ENCODE peak calls at places on chromosomes 4 and X, in four cellular contexts. One of them, this sample, is unnamed.

GRCh38 chr4:83405844-83406816 is 49.5 kb downstream of the HELQ start:
- DNase-seq in HepG2: no peak
- DNase-seq in SK-N-SH: no peak
- DNase-seq in GM12878: no peak
- DNase-seq in this sample: no peak

GRCh38 chrX:132217203-132218073 is 1.8 kb downstream of the RAP2C start:
- DNase-seq in GM12878: peak
- DNase-seq in SK-N-SH: peak
- DNase-seq in HepG2: peak
- DNase-seq in this sample: peak

GRCh38 chr4:74449571-74450297 is 4.8 kb downstream of the AREG start:
- DNase-seq in HepG2: no peak
- DNase-seq in SK-N-SH: no peak
- DNase-seq in GM12878: no peak
- DNase-seq in this sample: peak

GRCh38 chrX:18996536-18996935 is 12.6 kb upstream of the PHKA2 start:
- DNase-seq in SK-N-SH: no peak
- DNase-seq in GM12878: no peak
- DNase-seq in HepG2: no peak
- DNase-seq in this sample: no peak

GRCh38 chrX:98523521-98523920 is 1639.8 kb downstream of the RPA4 start:
- DNase-seq in GM12878: no peak
- DNase-seq in HepG2: no peak
- DNase-seq in SK-N-SH: no peak
- DNase-seq in this sample: no peak

GRCh38 chr4:17511041-17511949 is 595 bp downstream of the QDPR start:
- DNase-seq in HepG2: peak
- DNase-seq in SK-N-SH: peak
- DNase-seq in GM12878: no peak
- DNase-seq in this sample: peak

GRCh38 chr4:1195894-1196401 is 23.6 kb upstream of the SPON2 start:
- DNase-seq in HepG2: no peak
- DNase-seq in GM12878: no peak
- DNase-seq in SK-N-SH: peak
- DNase-seq in this sample: no peak

GRCh38 chr4:161317000-161317399 is 846.8 kb downstream of the FSTL5 start:
- DNase-seq in SK-N-SH: no peak
- DNase-seq in GM12878: no peak
- DNase-seq in HepG2: no peak
- DNase-seq in this sample: no peak

GRCh38 chrX:40105791-40106676 is 8.3 kb upstream of the BCOR start:
- DNase-seq in HepG2: no peak
- DNase-seq in SK-N-SH: peak
- DNase-seq in GM12878: no peak
- DNase-seq in this sample: peak

GRCh38 chr4:183499797-183500196 is 5.1 kb upstream of the ING2 start:
- DNase-seq in HepG2: no peak
- DNase-seq in SK-N-SH: no peak
- DNase-seq in GM12878: no peak
- DNase-seq in this sample: no peak

GRCh38 chr4:151442002-151442401 is 33.0 kb downstream of the FHIP1A start:
- DNase-seq in HepG2: no peak
- DNase-seq in GM12878: no peak
- DNase-seq in SK-N-SH: no peak
- DNase-seq in this sample: no peak

GRCh38 chr4:89482248-89482647 is 174.6 kb upstream of the GPRIN3 start:
- DNase-seq in SK-N-SH: peak
- DNase-seq in GM12878: no peak
- DNase-seq in HepG2: peak
- DNase-seq in this sample: peak

GRCh38 chr4:183588169-183588675 is 70.8 kb downstream of the RWDD4 start:
- DNase-seq in HepG2: no peak
- DNase-seq in GM12878: no peak
- DNase-seq in SK-N-SH: no peak
- DNase-seq in this sample: no peak

GRCh38 chr4:48667148-48667547 is 112.9 kb downstream of the FRYL start:
- DNase-seq in SK-N-SH: no peak
- DNase-seq in GM12878: no peak
- DNase-seq in HepG2: no peak
- DNase-seq in this sample: no peak

GRCh38 chr4:184807261-184807660 is 18.5 kb downstream of the ACSL1 start:
- DNase-seq in HepG2: no peak
- DNase-seq in SK-N-SH: no peak
- DNase-seq in GM12878: no peak
- DNase-seq in this sample: no peak

GRCh38 chr4:8547108-8547911 is 32.9 kb upstream of the GPR78 start:
- DNase-seq in GM12878: no peak
- DNase-seq in SK-N-SH: peak
- DNase-seq in HepG2: peak
- DNase-seq in this sample: no peak

DNA sequence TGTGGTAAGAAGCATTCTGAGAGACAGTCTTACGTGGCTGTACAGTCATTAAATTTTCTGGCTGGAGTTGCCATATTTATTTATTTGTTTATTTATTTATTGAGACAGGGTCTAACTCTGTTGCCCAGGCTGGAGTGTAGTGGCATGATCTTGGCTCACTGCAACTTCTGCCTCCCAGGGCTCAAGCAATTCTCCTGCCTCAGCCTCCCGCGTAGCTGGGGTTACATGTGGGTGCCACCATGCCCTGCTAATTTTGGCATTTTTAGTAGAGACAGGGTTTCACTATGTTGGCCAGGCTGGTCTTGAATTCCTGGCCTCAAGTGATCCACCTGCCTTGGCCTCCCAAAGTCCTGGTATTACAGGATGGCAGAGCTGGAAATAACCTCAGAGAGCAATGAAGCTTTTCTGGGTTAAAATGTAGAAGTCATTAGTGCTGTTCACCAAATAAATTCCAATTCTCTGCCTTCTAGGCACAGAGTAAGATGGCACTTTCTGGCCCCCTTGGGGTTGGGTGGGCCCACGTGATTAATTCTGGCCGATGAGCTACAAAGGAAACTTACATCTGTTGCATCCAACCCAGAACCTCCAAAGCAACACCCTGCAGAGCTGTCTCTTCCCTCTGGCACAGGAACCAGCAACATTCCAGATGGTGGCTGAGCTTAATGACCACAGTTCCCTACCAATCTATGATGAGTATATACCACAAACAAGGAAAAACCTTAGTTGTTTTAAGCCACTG is 4.5 kb downstream of the MRFAP1 start:
- DNase-seq in HepG2: no peak
- DNase-seq in SK-N-SH: no peak
- DNase-seq in GM12878: no peak
- DNase-seq in this sample: no peak
- H3K4me3 ChIP-seq in HepG2: no peak
- H3K4me3 ChIP-seq in SK-N-SH: no peak
- H3K4me3 ChIP-seq in GM12878: no peak
- H3K4me3 ChIP-seq in this sample: no peak

GRCh38 chrX:102651242-102651967 is at the start of gene GPRASP1:
- DNase-seq in GM12878: no peak
- DNase-seq in HepG2: no peak
- DNase-seq in SK-N-SH: peak
- DNase-seq in this sample: no peak
- TF ChIP-seq PBX3 in GM12878: no peak
- TF ChIP-seq PBX3 in HepG2: no peak
- TF ChIP-seq PBX3 in SK-N-SH: no peak
- TF ChIP-seq PBX3 in this sample: no peak

GRCh38 chr4:5893591-5893990 is 705 bp upstream of the CRMP1 start:
- DNase-seq in GM12878: no peak
- DNase-seq in SK-N-SH: no peak
- DNase-seq in HepG2: no peak
- DNase-seq in this sample: no peak
- H3K4me3 ChIP-seq in GM12878: no peak
- H3K4me3 ChIP-seq in SK-N-SH: no peak
- H3K4me3 ChIP-seq in HepG2: no peak
- H3K4me3 ChIP-seq in this sample: no peak

GRCh38 chr4:174262624-174263444 is 20.6 kb downstream of the FBXO8 start:
- DNase-seq in HepG2: no peak
- DNase-seq in SK-N-SH: no peak
- DNase-seq in GM12878: no peak
- DNase-seq in this sample: no peak

GRCh38 chr4:174256277-174256713 is 27.2 kb downstream of the FBXO8 start:
- DNase-seq in SK-N-SH: no peak
- DNase-seq in GM12878: no peak
- DNase-seq in HepG2: no peak
- DNase-seq in this sample: no peak

GRCh38 chr4:174260099-174260498 is 23.4 kb downstream of the FBXO8 start:
- DNase-seq in SK-N-SH: peak
- DNase-seq in GM12878: no peak
- DNase-seq in HepG2: peak
- DNase-seq in this sample: peak

GRCh38 chr4:174255790-174256189 is 27.7 kb downstream of the FBXO8 start:
- DNase-seq in HepG2: no peak
- DNase-seq in GM12878: no peak
- DNase-seq in SK-N-SH: no peak
- DNase-seq in this sample: no peak

GRCh38 chr4:174259580-174259979 is 23.9 kb downstream of the FBXO8 start:
- DNase-seq in GM12878: no peak
- DNase-seq in SK-N-SH: no peak
- DNase-seq in HepG2: no peak
- DNase-seq in this sample: peak
- TF ChIP-seq PBX3 in GM12878: no peak
- TF ChIP-seq PBX3 in SK-N-SH: no peak
- TF ChIP-seq PBX3 in HepG2: no peak
- TF ChIP-seq PBX3 in this sample: no peak

DNA sequence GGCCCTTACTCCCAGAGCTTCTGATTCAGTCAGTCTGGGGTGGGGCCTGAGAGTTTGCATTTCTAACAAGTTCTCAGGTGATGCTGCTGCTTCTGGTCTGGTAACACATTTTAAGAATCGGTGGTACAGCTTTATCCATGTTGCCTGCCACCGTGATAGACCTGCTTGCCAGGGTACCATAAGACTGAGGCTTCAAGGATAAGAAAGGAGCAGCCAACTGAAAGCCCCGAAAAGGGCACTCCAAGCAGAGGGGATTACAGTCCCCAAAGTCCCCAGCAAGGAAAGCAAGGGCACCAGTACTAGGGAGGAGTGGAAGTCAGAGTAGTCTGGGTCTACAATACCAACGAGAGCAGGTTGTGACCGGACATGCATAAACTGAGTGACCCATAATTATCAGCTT is 49.8 kb downstream of the APOO start:
- DNase-seq in GM12878: no peak
- DNase-seq in HepG2: no peak
- DNase-seq in SK-N-SH: no peak
- DNase-seq in this sample: no peak
- H3K4me3 ChIP-seq in GM12878: no peak
- H3K4me3 ChIP-seq in HepG2: no peak
- H3K4me3 ChIP-seq in SK-N-SH: no peak
- H3K4me3 ChIP-seq in this sample: no peak

GRCh38 chr4:14265651-14266050 is 638.1 kb upstream of the BOD1L1 start:
- DNase-seq in SK-N-SH: no peak
- DNase-seq in GM12878: no peak
- DNase-seq in HepG2: no peak
- DNase-seq in this sample: no peak

GRCh38 chr4:14264437-14264836 is 636.9 kb upstream of the BOD1L1 start:
- DNase-seq in SK-N-SH: no peak
- DNase-seq in GM12878: no peak
- DNase-seq in HepG2: no peak
- DNase-seq in this sample: peak

DNA sequence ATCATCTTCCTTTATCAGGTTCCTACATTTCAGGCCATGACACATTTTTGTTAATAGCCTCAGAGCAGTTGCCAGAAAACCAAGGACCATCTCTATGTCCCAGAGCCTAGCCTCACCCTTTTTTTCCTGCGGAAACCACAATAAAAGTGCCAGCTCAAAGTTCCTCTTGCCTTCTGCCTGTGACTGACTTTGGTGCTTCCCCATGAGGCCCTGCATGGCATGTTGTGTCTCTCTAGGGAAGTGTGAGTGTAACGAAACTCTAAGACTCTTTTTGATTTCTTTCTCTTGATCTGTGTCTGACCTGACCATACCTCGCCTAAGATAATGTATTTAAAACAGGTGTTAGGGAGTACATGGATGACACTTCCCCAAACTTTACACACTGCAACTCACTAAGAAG is 642.3 kb upstream of the BOD1L1 start:
- DNase-seq in HepG2: no peak
- DNase-seq in GM12878: peak
- DNase-seq in SK-N-SH: no peak
- DNase-seq in this sample: no peak
- TF ChIP-seq PBX3 in HepG2: no peak
- TF ChIP-seq PBX3 in GM12878: no peak
- TF ChIP-seq PBX3 in SK-N-SH: no peak
- TF ChIP-seq PBX3 in this sample: no peak

GRCh38 chr4:133157460-133158160 is 8.5 kb downstream of the PCDH10 start:
- DNase-seq in GM12878: no peak
- DNase-seq in SK-N-SH: no peak
- DNase-seq in HepG2: no peak
- DNase-seq in this sample: no peak
- H3K4me3 ChIP-seq in GM12878: no peak
- H3K4me3 ChIP-seq in SK-N-SH: no peak
- H3K4me3 ChIP-seq in HepG2: no peak
- H3K4me3 ChIP-seq in this sample: no peak

GRCh38 chr4:168744021-168744420 is 247.2 kb downstream of the PALLD start:
- DNase-seq in GM12878: no peak
- DNase-seq in SK-N-SH: no peak
- DNase-seq in HepG2: peak
- DNase-seq in this sample: peak

GRCh38 chr4:168741281-168742173 is 244.7 kb downstream of the PALLD start:
- DNase-seq in SK-N-SH: no peak
- DNase-seq in GM12878: no peak
- DNase-seq in HepG2: no peak
- DNase-seq in this sample: no peak

GRCh38 chr4:168743131-168743530 is 246.3 kb downstream of the PALLD start:
- DNase-seq in SK-N-SH: no peak
- DNase-seq in GM12878: no peak
- DNase-seq in HepG2: no peak
- DNase-seq in this sample: no peak

GRCh38 chr4:168740686-168741085 is 243.8 kb downstream of the PALLD start:
- DNase-seq in GM12878: no peak
- DNase-seq in HepG2: no peak
- DNase-seq in SK-N-SH: no peak
- DNase-seq in this sample: no peak

DNA sequence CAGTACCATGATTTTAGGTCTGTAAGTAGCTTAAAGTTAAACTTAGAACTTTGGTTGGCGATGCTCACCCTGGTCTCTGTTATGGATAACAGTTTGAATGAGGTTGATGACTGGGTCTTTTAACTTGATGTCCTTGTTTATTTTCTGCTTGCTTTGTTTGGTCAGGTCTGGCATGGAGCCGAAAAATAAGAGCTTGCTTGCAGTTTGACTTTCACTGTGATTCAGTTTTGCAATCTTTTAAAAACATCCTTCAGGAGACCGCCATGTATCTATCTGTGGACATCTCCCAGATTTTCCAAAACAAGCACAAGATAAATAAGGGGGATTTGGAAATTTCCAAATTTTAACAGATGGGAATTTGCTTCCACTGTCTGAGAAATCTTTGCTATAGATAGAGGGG is 246.7 kb downstream of the PALLD start:
- DNase-seq in SK-N-SH: no peak
- DNase-seq in HepG2: peak
- DNase-seq in GM12878: no peak
- DNase-seq in this sample: no peak
- TF ChIP-seq PBX3 in SK-N-SH: no peak
- TF ChIP-seq PBX3 in HepG2: no peak
- TF ChIP-seq PBX3 in GM12878: no peak
- TF ChIP-seq PBX3 in this sample: no peak

This sample was measured in A549.